ENCODE peak calls at places on chromosomes 16 and 17, in nine cellular contexts. E is AG10803; N is cardiac septum; U is naive thymus-derived CD8-positive, alpha-beta T cell; H is T-cell; O is kidney glomerular epithelial cell; D is heart right ventricle; S is T-helper 22 cell; R is stimulated activated CD8-positive, alpha-beta memory T cell treated with anti-CD3 and anti-CD28 coated beads, Interleukin-2, amount 100 ng/mL, for 1 hour. B is an unnamed sample.

GRCh38 chr17:19365833-19366636 is 3.5 kb upstream of the B9D1 start:
- DNase-seq in E (no peak), N (no peak), U (no peak), H (no peak), O (no peak), D (no peak), S (no peak), R (no peak), B (no peak)

GRCh38 chr17:14922421-14922820 is 342.7 kb downstream of the PMP22 start:
- DNase-seq in E (peak; percentile 45), N (no peak), U (no peak), H (no peak), O (no peak), D (no peak), S (no peak), R (no peak), B (no peak)

GRCh38 chr17:14688134-14688533 is 387.3 kb downstream of the HS3ST3B1 start:
- DNase-seq in E (no peak), N (no peak), U (no peak), H (no peak), O (no peak), D (no peak), S (no peak), R (no peak), B (no peak)

GRCh38 chr17:17103160-17103559 is 60.9 kb downstream of the MPRIP start:
- DNase-seq in E (no peak), N (no peak), U (no peak), H (no peak), O (no peak), D (no peak), S (no peak), R (no peak), B (no peak)

GRCh38 chr17:27206447-27206846 is 87.5 kb upstream of the WSB1 start:
- DNase-seq in E (no peak), N (no peak), U (no peak), H (no peak), O (no peak), D (no peak), S (no peak), R (no peak), B (no peak)

GRCh38 chr17:1107777-1108559 is 71.8 kb downstream of the ABR start:
- DNase-seq in E (no peak), N (peak; percentile 82), U (no peak), H (no peak), O (no peak), D (peak; percentile 62), S (no peak), R (no peak), B (no peak)

GRCh38 chr16:25895371-25895770 is 203.6 kb downstream of the HS3ST4 start:
- DNase-seq in E (no peak), N (no peak), U (no peak), H (no peak), O (no peak), D (no peak), S (no peak), R (no peak), B (no peak)

GRCh38 chr17:82216301-82217119 is 3.9 kb upstream of the CCDC57 start:
- DNase-seq in E (peak; percentile 96), N (peak; percentile 93), U (no peak), H (peak; percentile 51), O (no peak), D (peak; percentile 61), S (peak; percentile 35), R (no peak), B (peak; percentile 85)

GRCh38 chr17:73586921-73587680 is 57.1 kb downstream of the SDK2 start:
- DNase-seq in E (no peak), N (no peak), U (no peak), H (no peak), O (no peak), D (peak; percentile 60), S (no peak), R (no peak), B (no peak)

GRCh38 chr17:77391668-77392375 is 251.1 kb downstream of the SEC14L1 start:
- DNase-seq in E (peak; percentile 99), N (no peak), U (no peak), H (no peak), O (peak; percentile 23), D (no peak), S (no peak), R (no peak), B (peak; percentile 98)